ENCODE peak calls at places on chromosomes 2 and 18, in four cellular contexts. W, N, M and Q are unnamed samples. For H3K4me1, the result is how much of the 10 kb centered on the place peaks cover.

GRCh38 chr18:41752826-41753225 is 202.2 kb upstream of the PIK3C3 start:
- DNase-seq in M (no peak), W (no peak), N (no peak), Q (no peak)

GRCh38 chr2:62340981-62341624 is 145.2 kb downstream of the B3GNT2 start:
- DNase-seq in N (no peak), M (no peak), W (peak), Q (peak)

GRCh38 chr2:289362-290089 is 1.6 kb upstream of the ALKAL2 start:
- DNase-seq in M (no peak), N (peak), W (peak), Q (peak)

GRCh38 chr2:68088950-68089349 is 26.1 kb upstream of the C1D start:
- DNase-seq in M (no peak), W (no peak), N (no peak), Q (no peak)

GRCh38 chr2:189300917-189301316 is 121.4 kb upstream of the COL5A2 start:
- DNase-seq in W (no peak), M (no peak), N (no peak), Q (no peak)

GRCh38 chr2:215324811-215325210 is 13.0 kb downstream of the ATIC start:
- DNase-seq in N (no peak), M (no peak), W (no peak), Q (no peak)

GRCh38 chr2:186433040-186433439 is 53.0 kb upstream of the ZC3H15 start:
- DNase-seq in W (no peak), M (no peak), N (no peak), Q (no peak)

GRCh38 chr2:24203029-24203786 is 28.4 kb downstream of the FAM228A start:
- DNase-seq in M (no peak), W (no peak), N (no peak), Q (peak)

GRCh38 chr2:6459138-6459537 is 406.6 kb downstream of the CMPK2 start:
- DNase-seq in N (no peak), W (no peak), M (no peak), Q (no peak)

GRCh38 chr2:120470041-120470716 is 124.2 kb downstream of the INHBB start:
- DNase-seq in M (peak), N (peak), W (peak), Q (peak)

GRCh38 chr2:179592167-179592936 is 269.1 kb downstream of the ZNF385B start:
- DNase-seq in W (no peak), N (no peak), M (no peak), Q (no peak)

GRCh38 chr2:231190531-231191197 is 7.8 kb upstream of the ARMC9 start:
- DNase-seq in W (peak), N (peak), M (peak), Q (peak)

GRCh38 chr2:193695367-193695766 is 1500.6 kb upstream of the TMEFF2 start:
- DNase-seq in N (no peak), M (no peak), W (no peak), Q (no peak)

GRCh38 chr18:23494992-23495391 is 8.3 kb upstream of the RMC1 start:
- DNase-seq in M (no peak), W (no peak), N (no peak), Q (no peak)

GRCh38 chr2:71550801-71551630 is 97.7 kb downstream of the DYSF start:
- DNase-seq in M (no peak), W (no peak), N (no peak), Q (peak)

GRCh38 chr2:39437522-39438296 is 624 bp upstream of the MAP4K3 start:
- DNase-seq in W (peak), N (peak), M (no peak), Q (peak)

GRCh38 chr18:76405761-76406356 is 89.2 kb downstream of the ZNF516 start:
- DNase-seq in M (no peak), W (peak), N (peak), Q (no peak)

GRCh38 chr2:196617430-196617829 is 22.1 kb upstream of the CCDC150 start:
- DNase-seq in N (no peak), W (no peak), M (no peak), Q (no peak)

GRCh38 chr2:140695163-140695562 is 1435.7 kb downstream of the LRP1B start:
- DNase-seq in M (no peak), W (no peak), N (no peak), Q (no peak)

GRCh38 chr2:13638181-13638580 is 921.4 kb downstream of the TRIB2 start:
- DNase-seq in W (no peak), M (no peak), N (no peak), Q (no peak)

GRCh38 chr2:151523825-151524224 is 114.1 kb downstream of the RIF1 start:
- DNase-seq in N (no peak), M (no peak), W (no peak), Q (no peak)

GRCh38 chr2:237702439-237703397 is 75.3 kb downstream of the LRRFIP1 start:
- DNase-seq in M (no peak), N (peak), W (peak), Q (no peak)

GRCh38 chr2:109066917-109067828 is 61.8 kb upstream of the SH3RF3 start:
- DNase-seq in M (no peak), N (no peak), W (no peak), Q (no peak)

GRCh38 chr2:222049946-222050345 is 248.9 kb downstream of the PAX3 start:
- DNase-seq in W (no peak), N (no peak), M (no peak), Q (no peak)

GRCh38 chr2:126645211-126645618 is 10.7 kb upstream of the GYPC start:
- DNase-seq in N (no peak), W (no peak), M (no peak), Q (no peak)

GRCh38 chr2:167215595-167215994 is 327.3 kb downstream of the XIRP2 start:
- DNase-seq in W (no peak), M (no peak), N (no peak), Q (peak)

GRCh38 chr2:135798762-135799161 is 38.2 kb downstream of the LCT start:
- DNase-seq in M (no peak), W (no peak), N (no peak), Q (no peak)

GRCh38 chr18:35049111-35050003 is 8.1 kb downstream of the MAPRE2 start:
- DNase-seq in N (no peak), W (no peak), M (no peak), Q (no peak)

DNA sequence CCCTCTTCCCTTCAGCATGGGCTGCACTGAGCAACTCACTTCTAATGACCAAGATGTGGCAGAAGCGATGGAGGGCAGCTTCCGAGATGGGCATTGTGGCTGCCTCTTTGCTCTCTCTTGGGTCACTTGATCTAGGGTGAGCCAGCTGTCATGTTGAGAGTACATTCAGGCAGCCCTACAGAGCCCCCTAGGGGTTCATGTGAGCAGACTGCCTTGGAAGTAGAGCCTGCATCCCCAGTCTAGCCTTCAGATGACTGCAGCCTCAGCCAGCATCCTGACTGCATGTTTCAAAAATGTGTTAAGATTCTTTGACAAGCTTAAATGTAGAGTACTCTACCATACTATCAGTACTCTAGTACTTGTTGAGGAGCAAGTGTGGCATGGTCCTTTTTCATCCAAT is 143.9 kb downstream of the NCK2 start:
- DNase-seq in M (no peak), W (no peak), N (no peak), Q (no peak)
- H3K27ac ChIP-seq in M (peak), W (no peak), N (no peak), Q (no peak)

GRCh38 chr2:232308986-232309385 is 69.6 kb upstream of the ALPP start:
- DNase-seq in N (no peak), W (no peak), M (no peak), Q (no peak)
- H3K4me1 ChIP-seq in N (under half), W (under half), M (under half), Q (under half)

GRCh38 chr2:54979645-54980044 is 70.6 kb downstream of the RTN4 start:
- DNase-seq in M (no peak), N (no peak), W (no peak), Q (peak)

GRCh38 chr2:54977149-54977548 is 73.1 kb downstream of the RTN4 start:
- DNase-seq in M (no peak), W (no peak), N (no peak), Q (no peak)

GRCh38 chr2:54969940-54970338 is 80.3 kb downstream of the RTN4 start:
- DNase-seq in M (no peak), W (no peak), N (no peak), Q (no peak)

GRCh38 chr2:54975598-54976507 is 74.4 kb downstream of the RTN4 start:
- DNase-seq in W (no peak), N (no peak), M (no peak), Q (no peak)

DNA sequence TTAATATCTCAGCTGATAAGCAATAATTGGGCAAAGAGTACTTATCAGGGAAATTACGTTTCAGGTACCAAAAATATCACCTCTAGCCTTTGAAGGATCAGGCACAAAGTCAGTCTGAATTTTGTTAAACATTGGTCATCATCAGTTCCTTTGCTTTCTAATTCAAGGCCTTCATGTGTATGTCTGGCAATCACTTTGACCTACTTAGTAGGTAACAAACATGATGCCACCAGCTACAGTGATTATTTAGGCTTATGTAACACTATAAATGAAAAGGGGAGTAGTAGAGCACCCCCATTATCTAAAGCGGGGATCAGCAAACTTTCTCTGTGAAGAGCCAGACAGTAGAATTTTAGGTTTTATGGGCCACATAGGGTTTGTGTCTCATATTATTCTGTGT is 75.1 kb downstream of the RTN4 start:
- DNase-seq in N (no peak), W (no peak), M (no peak), Q (no peak)
- H3K27ac ChIP-seq in N (no peak), W (no peak), M (peak), Q (no peak)

GRCh38 chr2:217901400-217901799 is 101.4 kb downstream of the TNS1 start:
- DNase-seq in W (no peak), N (no peak), M (no peak), Q (no peak)
- H3K4me1 ChIP-seq in W (half or more), N (half or more), M (under half), Q (half or more)